ENCODE peak calls at places on chromosomes 5 and 9, in six cellular contexts. R is HS-27A; P is activated naive CD4-positive, alpha-beta T cell; Z is NCI-H1930; S is GM20000; L is CD8-positive, alpha-beta memory T cell. A is an unnamed sample.

GRCh38 chr5:23631283-23632045 is 124.1 kb downstream of the PRDM9 start:
- DNase-seq in R (no peak), P (no peak), Z (no peak), S (no peak), L (no peak), A (no peak)

GRCh38 chr9:33172735-33173238 is 5.7 kb upstream of the B4GALT1 start:
- DNase-seq in R (no peak), P (no peak), Z (no peak), S (no peak), L (no peak), A (no peak)

GRCh38 chr5:35041251-35041650 is 6.5 kb downstream of the AGXT2 start:
- DNase-seq in R (no peak), P (no peak), Z (no peak), S (no peak), L (no peak), A (no peak)

GRCh38 chr9:4798281-4798680 is 5.5 kb downstream of the RCL1 start:
- DNase-seq in R (no peak), P (no peak), Z (no peak), S (no peak), L (no peak), A (no peak)

GRCh38 chr9:122463828-122464632 is 13.7 kb downstream of the OR1J1 start:
- DNase-seq in R (no peak), P (no peak), Z (peak), S (peak), L (no peak), A (no peak)

GRCh38 chr9:124299519-124300090 is 41.9 kb downstream of the NEK6 start:
- DNase-seq in R (no peak), P (no peak), Z (no peak), S (no peak), L (no peak), A (no peak)

GRCh38 chr5:95027151-95027721 is 257.7 kb downstream of the MCTP1 start:
- DNase-seq in R (no peak), P (no peak), Z (no peak), S (no peak), L (no peak), A (no peak)

GRCh38 chr5:172187118-172188032 is 649 bp downstream of the STK10 start:
- DNase-seq in R (peak), P (peak), Z (no peak), S (peak), L (peak), A (no peak)

GRCh38 chr5:636951-637350 is 24.8 kb downstream of the CEP72 start:
- DNase-seq in R (no peak), P (no peak), Z (no peak), S (no peak), L (peak), A (no peak)

GRCh38 chr9:5574097-5574496 is 54.8 kb upstream of the RIC1 start:
- DNase-seq in R (no peak), P (no peak), Z (no peak), S (no peak), L (no peak), A (no peak)

GRCh38 chr5:173882632-173883031 is 5.5 kb upstream of the CPEB4 start:
- DNase-seq in R (no peak), P (no peak), Z (no peak), S (no peak), L (no peak), A (no peak)

GRCh38 chr5:150036513-150036912 is 36.0 kb downstream of the HMGXB3 start:
- DNase-seq in R (peak), P (no peak), Z (no peak), S (no peak), L (no peak), A (no peak)

GRCh38 chr5:13913962-13914361 is 30.5 kb downstream of the DNAH5 start:
- DNase-seq in R (no peak), P (no peak), Z (no peak), S (no peak), L (no peak), A (no peak)

GRCh38 chr5:57298295-57298984 is 124.6 kb downstream of the GPBP1 start:
- DNase-seq in R (peak), P (peak), Z (peak), S (peak), L (peak), A (peak)

GRCh38 chr5:123554601-123555000 is 42.6 kb downstream of the CSNK1G3 start:
- DNase-seq in R (no peak), P (no peak), Z (no peak), S (no peak), L (no peak), A (no peak)

A was measured in stimulated activated CD4-positive, alpha-beta T cell treated with anti-CD3 and anti-CD28 coated beads, TNF-alpha, amount 100 ng/mL, for 1 hour.